ENCODE peak calls at places on chromosomes 6 and 20, in five cellular contexts. O is osteoblast, K is adrenal gland, L is thoracic aorta, R is endothelial cell of umbilical vein. P is an unnamed sample.

GRCh38 chr6:96015791-96016776 is at the start of gene FUT9:
- DNase-seq in L (no peak), O (no peak), K (no peak), R (no peak), P (no peak)

GRCh38 chr20:48656661-48657211 is 171.1 kb downstream of the PREX1 start:
- DNase-seq in L (no peak), O (peak; percentile 83), K (no peak), R (no peak), P (no peak)

GRCh38 chr6:153145591-153145990 is 14.5 kb upstream of the RGS17 start:
- DNase-seq in O (no peak), K (no peak), R (no peak), L (no peak), P (no peak)

GRCh38 chr6:119043265-119043664 is 35.2 kb downstream of the FAM184A start:
- DNase-seq in L (no peak), R (no peak), O (no peak), K (no peak), P (no peak)

GRCh38 chr6:168326294-168327261 is 7.0 kb upstream of the DACT2 start:
- DNase-seq in O (peak; percentile 42), K (no peak), R (peak; percentile 64), L (no peak), P (no peak)

GRCh38 chr20:18907353-18907752 is 93.8 kb downstream of the SCP2D1 start:
- DNase-seq in R (no peak), L (no peak), O (no peak), K (no peak), P (no peak)

GRCh38 chr6:117232191-117232590 is 33.2 kb upstream of the VGLL2 start:
- DNase-seq in L (no peak), O (no peak), K (no peak), R (no peak), P (no peak)

GRCh38 chr6:138987299-138987642 is 782 bp downstream of the REPS1 start:
- DNase-seq in O (peak; percentile 80), R (peak; percentile 34), L (no peak), K (no peak), P (no peak)

GRCh38 chr6:149335924-149336323 is 18.4 kb downstream of the TAB2 start:
- DNase-seq in R (peak; percentile 67), L (no peak), O (no peak), K (peak; percentile 46), P (peak; percentile 49)

GRCh38 chr6:161374971-161375873 is 101.4 kb upstream of the AGPAT4 start:
- DNase-seq in K (peak; percentile 68), O (peak; percentile 89), R (peak; percentile 25), L (peak; percentile 9), P (no peak)

GRCh38 chr20:2451939-2452732 is 18.5 kb downstream of the SNRPB start:
- DNase-seq in L (peak; percentile 54), K (peak; percentile 83), R (peak; percentile 62), O (peak; percentile 69), P (peak; percentile 81)

GRCh38 chr6:140897349-140897748 is 1235.4 kb upstream of the GJE1 start:
- DNase-seq in O (no peak), K (no peak), L (no peak), R (no peak), P (no peak)

GRCh38 chr6:83849127-83849526 is 4.0 kb upstream of the RIPPLY2 start:
- DNase-seq in K (no peak), R (no peak), O (no peak), L (no peak), P (no peak)

GRCh38 chr20:25005661-25006060 is 13.1 kb upstream of the APMAP start:
- DNase-seq in L (no peak), R (no peak), O (no peak), K (no peak), P (no peak)

GRCh38 chr6:41474213-41474933 is 71.8 kb upstream of the FOXP4 start:
- DNase-seq in K (no peak), O (no peak), L (no peak), R (no peak), P (no peak)

GRCh38 chr20:51095755-51096509 is 73.0 kb upstream of the KCNG1 start:
- DNase-seq in R (no peak), K (no peak), L (no peak), O (peak; percentile 32), P (no peak)

GRCh38 chr6:48098923-48099322 is 12.1 kb downstream of the PTCHD4 start:
- DNase-seq in K (peak; percentile 9), R (peak; percentile 70), O (no peak), L (no peak), P (no peak)

GRCh38 chr20:650281-650680 is 2.7 kb downstream of the SRXN1 start:
- DNase-seq in R (no peak), O (no peak), K (no peak), L (no peak), P (no peak)

GRCh38 chr6:165990216-165990615 is 177.4 kb downstream of the TBXT start:
- DNase-seq in R (no peak), O (no peak), K (no peak), L (no peak), P (no peak)

GRCh38 chr6:89944826-89945407 is 50.6 kb downstream of the GJA10 start:
- DNase-seq in O (no peak), R (no peak), L (no peak), K (no peak), P (no peak)

GRCh38 chr6:142459267-142459666 is 157.5 kb downstream of the ADGRG6 start:
- DNase-seq in O (no peak), L (no peak), R (no peak), K (no peak), P (no peak)

GRCh38 chr20:62274332-62275262 is 28.2 kb upstream of the ADRM1 start:
- DNase-seq in L (no peak), K (no peak), R (no peak), O (peak; percentile 43), P (no peak)

GRCh38 chr6:123965894-123966293 is 162.2 kb downstream of the NKAIN2 start:
- DNase-seq in K (no peak), L (no peak), O (no peak), R (peak; percentile 61), P (no peak)

GRCh38 chr6:130632288-130632687 is 194.9 kb upstream of the SMLR1 start:
- DNase-seq in L (no peak), K (peak; percentile 36), O (no peak), R (no peak), P (no peak)

GRCh38 chr20:48294196-48294595 is 508.9 kb upstream of the SULF2 start:
- DNase-seq in L (no peak), O (peak; percentile 79), K (no peak), R (peak; percentile 59), P (peak; percentile 56)

GRCh38 chr20:33947709-33948295 is 45.9 kb upstream of the RALY start:
- DNase-seq in R (peak; percentile 24), L (no peak), O (no peak), K (no peak), P (no peak)

GRCh38 chr6:7425808-7426190 is 36.2 kb downstream of the RIOK1 start:
- DNase-seq in O (no peak), K (no peak), R (no peak), L (no peak), P (no peak)

GRCh38 chr20:35947489-35947888 is 6.8 kb downstream of the SCAND1 start:
- DNase-seq in L (no peak), K (no peak), O (peak; percentile 43), R (peak; percentile 14), P (no peak)

DNA sequence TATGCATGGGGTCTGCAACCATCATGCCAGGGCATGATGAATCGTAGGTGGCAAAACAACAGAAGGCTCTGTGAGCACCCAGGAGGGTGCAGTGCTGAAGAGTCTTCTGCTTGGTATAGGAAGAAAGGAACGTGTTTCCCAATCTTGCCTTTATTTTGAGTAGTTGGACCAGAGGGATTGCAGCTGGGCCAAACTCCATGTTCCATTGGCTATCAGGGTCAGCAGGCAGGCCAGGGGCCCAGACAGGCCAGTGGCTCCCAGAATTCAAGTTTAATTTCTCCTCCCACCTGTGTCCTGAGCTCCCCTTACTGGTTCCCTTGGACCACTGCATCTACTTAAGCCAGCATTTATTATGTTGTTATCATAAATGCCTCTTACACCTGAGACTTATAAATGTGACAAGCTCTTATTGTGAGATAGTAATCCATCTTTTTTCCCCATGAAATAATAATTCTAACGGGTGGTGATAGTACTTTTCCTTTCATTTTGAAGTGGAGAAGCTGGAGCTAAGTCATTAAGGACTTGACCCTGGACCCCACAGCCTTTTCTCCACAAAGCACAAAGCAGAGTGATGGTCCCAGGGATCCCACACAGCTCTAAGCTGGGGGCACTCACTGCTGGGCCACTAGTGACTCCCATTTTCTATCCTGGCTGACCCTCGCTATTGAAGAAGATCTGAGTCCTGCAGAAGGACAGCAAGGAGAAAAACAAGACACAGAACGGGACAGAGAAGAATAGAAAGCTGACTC is 809 bp upstream of the TRIM38 start:
- DNase-seq in L (no peak), K (no peak), O (peak; percentile 72), R (no peak), P (no peak)
- H3K4me1 ChIP-seq in L (peaks cover 31% of the 10 kb centered on the region), K (peaks cover 42% of the 10 kb centered on the region), O (peaks cover 21% of the 10 kb centered on the region), R (peaks cover 27% of the 10 kb centered on the region), P (peaks cover 13% of the 10 kb centered on the region)

DNA sequence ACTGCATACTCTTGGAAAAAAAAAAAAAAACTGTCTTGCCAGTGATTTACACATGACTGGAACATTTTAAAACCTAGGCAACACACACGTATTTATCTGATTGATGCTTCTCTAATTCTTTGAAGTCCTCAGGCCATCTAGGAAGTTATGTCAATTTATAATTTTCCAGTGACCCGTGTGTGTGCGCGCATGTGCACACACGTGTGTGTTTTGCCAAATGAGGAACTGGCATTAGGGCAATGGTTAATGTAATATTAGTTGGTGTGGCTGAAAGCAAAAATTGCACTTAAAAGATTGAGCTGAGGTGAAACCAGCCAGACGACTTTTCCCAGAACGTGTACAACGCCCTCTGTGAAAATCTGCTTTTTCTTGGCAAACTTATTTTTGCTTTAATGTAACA is 315.2 kb downstream of the TFAP2A start:
- DNase-seq in R (no peak), O (no peak), K (no peak), L (no peak), P (no peak)
- H3K27ac ChIP-seq in R (no peak overlapping the region), O (no peak overlapping the region), K (no peak overlapping the region), L (no peak overlapping the region), P (no peak overlapping the region)

DNA sequence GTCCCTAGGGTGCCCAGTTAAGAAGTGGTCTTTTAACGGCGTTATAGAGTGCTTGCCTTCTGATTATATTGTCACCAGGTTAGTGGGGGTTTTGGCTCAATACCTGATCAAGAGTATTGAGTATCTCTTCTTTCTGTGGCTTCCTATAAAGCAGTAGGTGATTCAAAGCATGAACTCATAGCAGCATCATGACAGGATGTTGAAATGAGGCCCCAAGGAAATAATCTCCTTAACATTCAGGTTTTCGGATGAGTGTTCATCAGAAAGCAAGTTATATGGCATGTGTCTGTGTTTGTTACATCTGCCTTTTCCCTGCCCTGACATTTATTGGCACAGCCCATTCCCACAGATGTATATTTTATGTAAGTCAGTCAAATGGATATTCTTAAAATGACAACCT is 301.0 kb downstream of the FARS2 start:
- DNase-seq in K (no peak), R (no peak), L (no peak), O (no peak), P (no peak)
- H3K4me1 ChIP-seq in K (peaks cover 5% of the 10 kb centered on the region), R (no peaks in the 10 kb centered on the region), L (no peaks in the 10 kb centered on the region), O (no peaks in the 10 kb centered on the region), P (no peaks in the 10 kb centered on the region)

DNA sequence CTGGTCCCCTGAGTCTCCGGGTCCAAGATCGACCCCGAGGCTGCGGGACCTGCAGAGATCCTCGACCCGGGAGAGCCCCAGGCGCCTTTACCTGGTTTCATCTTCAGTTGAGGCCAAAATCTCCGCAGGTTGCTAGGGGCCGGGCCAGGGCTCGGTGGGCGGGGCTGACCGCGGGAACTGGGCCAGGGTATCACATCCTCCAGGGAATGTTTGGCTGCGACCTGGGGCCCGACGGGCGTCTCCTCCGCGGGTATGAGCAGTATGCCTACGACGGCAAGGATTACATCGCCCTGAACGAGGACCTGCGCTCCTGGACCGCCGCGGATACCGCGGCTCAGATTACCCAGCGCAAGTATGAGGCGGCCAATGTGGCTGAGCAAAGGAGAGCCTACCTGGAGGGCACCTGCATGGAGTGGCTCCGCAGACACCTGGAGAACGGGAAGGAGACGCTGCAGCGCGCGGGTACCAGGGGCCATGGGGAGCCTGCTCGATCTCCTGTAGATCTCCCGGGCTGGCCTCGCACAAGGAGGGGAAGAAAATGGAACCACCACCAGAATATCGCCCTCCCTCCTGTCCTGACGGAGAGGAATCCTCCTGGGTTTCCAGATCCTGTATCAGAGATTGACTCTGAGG is 53.8 kb upstream of the POLR1H start:
- DNase-seq in K (peak; percentile 40), O (peak; percentile 65), R (no peak), L (no peak), P (no peak)
- H3K27ac ChIP-seq in K (no peak overlapping the region), O (no peak overlapping the region), R (no peak overlapping the region), L (no peak overlapping the region), P (no peak overlapping the region)